ENCODE peak calls at places on chromosomes 12 and 14, in eight cellular contexts. One of them, this sample, is unnamed.

GRCh38 chr12:3551386-3551785 is 60.4 kb downstream of the PRMT8 start:
- DNase-seq in ovary: peak
- DNase-seq in fibroblast of villous mesenchyme: no peak
- DNase-seq in progenitor cell of endocrine pancreas: peak
- DNase-seq in heart right ventricle: peak
- DNase-seq in B cell: no peak
- DNase-seq in AG04450: no peak
- DNase-seq in HFFc6: no peak
- DNase-seq in this sample: no peak

GRCh38 chr12:139585-139984 is 73.0 kb downstream of the IQSEC3 start:
- DNase-seq in progenitor cell of endocrine pancreas: no peak
- DNase-seq in fibroblast of villous mesenchyme: peak
- DNase-seq in HFFc6: no peak
- DNase-seq in heart right ventricle: no peak
- DNase-seq in AG04450: no peak
- DNase-seq in ovary: no peak
- DNase-seq in B cell: no peak
- DNase-seq in this sample: no peak

GRCh38 chr12:92802906-92803305 is 100.1 kb downstream of the PLEKHG7 start:
- DNase-seq in fibroblast of villous mesenchyme: no peak
- DNase-seq in ovary: no peak
- DNase-seq in heart right ventricle: no peak
- DNase-seq in B cell: no peak
- DNase-seq in AG04450: no peak
- DNase-seq in HFFc6: no peak
- DNase-seq in progenitor cell of endocrine pancreas: no peak
- DNase-seq in this sample: no peak

GRCh38 chr14:73728106-73729014 is 14.2 kb upstream of the PNMA1 start:
- DNase-seq in fibroblast of villous mesenchyme: peak
- DNase-seq in AG04450: no peak
- DNase-seq in heart right ventricle: peak
- DNase-seq in HFFc6: peak
- DNase-seq in B cell: peak
- DNase-seq in progenitor cell of endocrine pancreas: peak
- DNase-seq in ovary: peak
- DNase-seq in this sample: peak

GRCh38 chr12:27709932-27710591 is 570 bp upstream of the MRPS35 start:
- DNase-seq in B cell: no peak
- DNase-seq in progenitor cell of endocrine pancreas: no peak
- DNase-seq in HFFc6: peak
- DNase-seq in heart right ventricle: no peak
- DNase-seq in AG04450: no peak
- DNase-seq in fibroblast of villous mesenchyme: peak
- DNase-seq in ovary: no peak
- DNase-seq in this sample: no peak

GRCh38 chr14:69152181-69152943 is 557 bp downstream of the DCAF5 start:
- DNase-seq in AG04450: no peak
- DNase-seq in ovary: no peak
- DNase-seq in B cell: no peak
- DNase-seq in fibroblast of villous mesenchyme: peak
- DNase-seq in progenitor cell of endocrine pancreas: no peak
- DNase-seq in heart right ventricle: peak
- DNase-seq in HFFc6: no peak
- DNase-seq in this sample: peak

GRCh38 chr14:38737657-38738056 is 365.4 kb downstream of the SEC23A start:
- DNase-seq in B cell: no peak
- DNase-seq in heart right ventricle: no peak
- DNase-seq in HFFc6: no peak
- DNase-seq in ovary: no peak
- DNase-seq in progenitor cell of endocrine pancreas: no peak
- DNase-seq in fibroblast of villous mesenchyme: no peak
- DNase-seq in AG04450: no peak
- DNase-seq in this sample: no peak

GRCh38 chr14:37623552-37623951 is 28.1 kb downstream of the TTC6 start:
- DNase-seq in HFFc6: peak
- DNase-seq in progenitor cell of endocrine pancreas: no peak
- DNase-seq in ovary: no peak
- DNase-seq in AG04450: no peak
- DNase-seq in B cell: no peak
- DNase-seq in heart right ventricle: no peak
- DNase-seq in fibroblast of villous mesenchyme: no peak
- DNase-seq in this sample: no peak

GRCh38 chr12:19158909-19159308 is 29.4 kb downstream of the PLEKHA5 start:
- DNase-seq in AG04450: peak
- DNase-seq in fibroblast of villous mesenchyme: peak
- DNase-seq in progenitor cell of endocrine pancreas: no peak
- DNase-seq in ovary: no peak
- DNase-seq in B cell: no peak
- DNase-seq in heart right ventricle: no peak
- DNase-seq in HFFc6: no peak
- DNase-seq in this sample: no peak

GRCh38 chr14:25034803-25035681 is 14.9 kb downstream of the STXBP6 start:
- DNase-seq in progenitor cell of endocrine pancreas: no peak
- DNase-seq in ovary: no peak
- DNase-seq in B cell: no peak
- DNase-seq in heart right ventricle: no peak
- DNase-seq in HFFc6: no peak
- DNase-seq in fibroblast of villous mesenchyme: no peak
- DNase-seq in AG04450: no peak
- DNase-seq in this sample: no peak

GRCh38 chr12:102067574-102068258 is 5.9 kb upstream of the WASHC3 start:
- DNase-seq in HFFc6: peak
- DNase-seq in heart right ventricle: no peak
- DNase-seq in progenitor cell of endocrine pancreas: no peak
- DNase-seq in B cell: no peak
- DNase-seq in ovary: no peak
- DNase-seq in AG04450: no peak
- DNase-seq in fibroblast of villous mesenchyme: peak
- DNase-seq in this sample: no peak

GRCh38 chr12:69986109-69986508 is 161.1 kb downstream of the MYRFL start:
- DNase-seq in HFFc6: no peak
- DNase-seq in heart right ventricle: no peak
- DNase-seq in B cell: no peak
- DNase-seq in fibroblast of villous mesenchyme: no peak
- DNase-seq in AG04450: no peak
- DNase-seq in progenitor cell of endocrine pancreas: no peak
- DNase-seq in ovary: no peak
- DNase-seq in this sample: no peak

GRCh38 chr12:69984216-69984615 is 159.2 kb downstream of the MYRFL start:
- DNase-seq in fibroblast of villous mesenchyme: no peak
- DNase-seq in progenitor cell of endocrine pancreas: no peak
- DNase-seq in B cell: no peak
- DNase-seq in heart right ventricle: no peak
- DNase-seq in AG04450: no peak
- DNase-seq in HFFc6: no peak
- DNase-seq in ovary: no peak
- DNase-seq in this sample: no peak

GRCh38 chr12:69987453-69988102 is 162.6 kb downstream of the MYRFL start:
- DNase-seq in heart right ventricle: peak
- DNase-seq in fibroblast of villous mesenchyme: peak
- DNase-seq in HFFc6: peak
- DNase-seq in AG04450: peak
- DNase-seq in B cell: no peak
- DNase-seq in progenitor cell of endocrine pancreas: no peak
- DNase-seq in ovary: no peak
- DNase-seq in this sample: no peak

GRCh38 chr12:69988601-69989194 is 163.7 kb downstream of the MYRFL start:
- DNase-seq in fibroblast of villous mesenchyme: peak
- DNase-seq in ovary: no peak
- DNase-seq in progenitor cell of endocrine pancreas: no peak
- DNase-seq in HFFc6: peak
- DNase-seq in heart right ventricle: no peak
- DNase-seq in AG04450: peak
- DNase-seq in B cell: no peak
- DNase-seq in this sample: no peak

GRCh38 chr12:69985656-69986055 is 160.6 kb downstream of the MYRFL start:
- DNase-seq in heart right ventricle: no peak
- DNase-seq in AG04450: no peak
- DNase-seq in ovary: no peak
- DNase-seq in progenitor cell of endocrine pancreas: no peak
- DNase-seq in HFFc6: no peak
- DNase-seq in B cell: peak
- DNase-seq in fibroblast of villous mesenchyme: no peak
- DNase-seq in this sample: no peak
- TF ChIP-seq CTCF in heart right ventricle: no peak
- TF ChIP-seq CTCF in AG04450: peak
- TF ChIP-seq CTCF in ovary: no peak
- TF ChIP-seq CTCF in progenitor cell of endocrine pancreas: peak
- TF ChIP-seq CTCF in HFFc6: peak
- TF ChIP-seq CTCF in B cell: no peak
- TF ChIP-seq CTCF in fibroblast of villous mesenchyme: peak
- TF ChIP-seq CTCF in this sample: peak

GRCh38 chr14:100807496-100807895 is 18.4 kb upstream of the MEG3 start:
- DNase-seq in fibroblast of villous mesenchyme: no peak
- DNase-seq in progenitor cell of endocrine pancreas: no peak
- DNase-seq in heart right ventricle: no peak
- DNase-seq in HFFc6: no peak
- DNase-seq in ovary: no peak
- DNase-seq in AG04450: no peak
- DNase-seq in B cell: no peak
- DNase-seq in this sample: no peak
- TF ChIP-seq CTCF in fibroblast of villous mesenchyme: no peak
- TF ChIP-seq CTCF in progenitor cell of endocrine pancreas: no peak
- TF ChIP-seq CTCF in heart right ventricle: no peak
- TF ChIP-seq CTCF in HFFc6: no peak
- TF ChIP-seq CTCF in ovary: no peak
- TF ChIP-seq CTCF in AG04450: no peak
- TF ChIP-seq CTCF in B cell: no peak
- TF ChIP-seq CTCF in this sample: no peak

GRCh38 chr12:122544537-122544936 is 17.5 kb downstream of the KNTC1 start:
- DNase-seq in fibroblast of villous mesenchyme: no peak
- DNase-seq in AG04450: no peak
- DNase-seq in B cell: no peak
- DNase-seq in HFFc6: no peak
- DNase-seq in ovary: no peak
- DNase-seq in progenitor cell of endocrine pancreas: no peak
- DNase-seq in heart right ventricle: no peak
- DNase-seq in this sample: peak
- TF ChIP-seq CTCF in fibroblast of villous mesenchyme: no peak
- TF ChIP-seq CTCF in AG04450: no peak
- TF ChIP-seq CTCF in B cell: no peak
- TF ChIP-seq CTCF in HFFc6: no peak
- TF ChIP-seq CTCF in ovary: no peak
- TF ChIP-seq CTCF in progenitor cell of endocrine pancreas: no peak
- TF ChIP-seq CTCF in heart right ventricle: no peak
- TF ChIP-seq CTCF in this sample: no peak

DNA sequence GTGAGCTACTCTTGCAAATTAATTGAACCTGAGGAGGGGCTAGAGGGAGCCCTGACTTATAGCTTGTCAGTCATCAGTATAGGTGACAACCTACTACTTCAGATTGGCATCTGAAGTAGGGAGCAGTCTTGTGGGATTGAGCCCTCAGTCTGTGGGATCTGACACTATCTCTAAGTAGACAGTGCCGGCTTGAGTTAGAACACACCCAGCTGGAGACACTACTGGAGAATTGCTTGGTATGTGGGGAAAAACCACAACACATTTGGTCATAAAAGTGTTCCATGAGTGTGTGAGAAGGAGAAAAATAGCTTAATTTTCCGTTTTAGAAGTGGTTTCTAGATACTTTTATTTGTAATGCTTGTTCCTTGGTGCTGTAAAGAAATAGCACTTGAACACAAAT is 30.5 kb upstream of the DDHD1 start:
- DNase-seq in HFFc6: peak
- DNase-seq in AG04450: no peak
- DNase-seq in fibroblast of villous mesenchyme: peak
- DNase-seq in B cell: no peak
- DNase-seq in heart right ventricle: no peak
- DNase-seq in progenitor cell of endocrine pancreas: no peak
- DNase-seq in ovary: no peak
- DNase-seq in this sample: no peak
- TF ChIP-seq CTCF in HFFc6: no peak
- TF ChIP-seq CTCF in AG04450: no peak
- TF ChIP-seq CTCF in fibroblast of villous mesenchyme: no peak
- TF ChIP-seq CTCF in B cell: no peak
- TF ChIP-seq CTCF in heart right ventricle: no peak
- TF ChIP-seq CTCF in progenitor cell of endocrine pancreas: no peak
- TF ChIP-seq CTCF in ovary: no peak
- TF ChIP-seq CTCF in this sample: no peak

This sample was measured in GM13977.